ENCODE peak calls at places on chromosomes 16 and 17, in eight cellular contexts. One of them, this sample, is unnamed.

GRCh38 chr17:74954665-74955421 is 17.7 kb downstream of the HID1 start:
- DNase-seq in cardiac fibroblast: no peak
- DNase-seq in lung microvascular endothelial cell: no peak
- DNase-seq in posterior cingulate gyrus: no peak
- DNase-seq in RCC 7860: no peak
- DNase-seq in ACHN: no peak
- DNase-seq in central memory CD8-positive, alpha-beta T cell: no peak
- DNase-seq in NCI-H526 treated with DMSO at 0.1 percent for 48 hours: no peak
- DNase-seq in this sample: no peak

GRCh38 chr17:44363613-44364159 is at the start of gene FAM171A2:
- DNase-seq in cardiac fibroblast: peak
- DNase-seq in lung microvascular endothelial cell: peak
- DNase-seq in posterior cingulate gyrus: peak
- DNase-seq in RCC 7860: peak
- DNase-seq in ACHN: peak
- DNase-seq in central memory CD8-positive, alpha-beta T cell: peak
- DNase-seq in NCI-H526 treated with DMSO at 0.1 percent for 48 hours: peak
- DNase-seq in this sample: peak

GRCh38 chr17:417691-418420 is 65.2 kb upstream of the RPH3AL start:
- DNase-seq in cardiac fibroblast: no peak
- DNase-seq in lung microvascular endothelial cell: no peak
- DNase-seq in posterior cingulate gyrus: no peak
- DNase-seq in RCC 7860: no peak
- DNase-seq in ACHN: no peak
- DNase-seq in central memory CD8-positive, alpha-beta T cell: no peak
- DNase-seq in NCI-H526 treated with DMSO at 0.1 percent for 48 hours: no peak
- DNase-seq in this sample: no peak

GRCh38 chr16:680967-681745 is 946 bp downstream of the STUB1 start:
- DNase-seq in cardiac fibroblast: peak
- DNase-seq in lung microvascular endothelial cell: peak
- DNase-seq in posterior cingulate gyrus: no peak
- DNase-seq in RCC 7860: peak
- DNase-seq in ACHN: peak
- DNase-seq in central memory CD8-positive, alpha-beta T cell: no peak
- DNase-seq in NCI-H526 treated with DMSO at 0.1 percent for 48 hours: no peak
- DNase-seq in this sample: peak

GRCh38 chr17:4739122-4740024 is at the start of the genes CXCL16 and ZMYND15:
- DNase-seq in cardiac fibroblast: peak
- DNase-seq in lung microvascular endothelial cell: peak
- DNase-seq in posterior cingulate gyrus: peak
- DNase-seq in RCC 7860: no peak
- DNase-seq in ACHN: peak
- DNase-seq in central memory CD8-positive, alpha-beta T cell: peak
- DNase-seq in NCI-H526 treated with DMSO at 0.1 percent for 48 hours: no peak
- DNase-seq in this sample: no peak

GRCh38 chr16:70693231-70693671 is 7.4 kb upstream of the MTSS2 start:
- DNase-seq in cardiac fibroblast: no peak
- DNase-seq in lung microvascular endothelial cell: no peak
- DNase-seq in posterior cingulate gyrus: no peak
- DNase-seq in RCC 7860: no peak
- DNase-seq in ACHN: no peak
- DNase-seq in central memory CD8-positive, alpha-beta T cell: no peak
- DNase-seq in NCI-H526 treated with DMSO at 0.1 percent for 48 hours: no peak
- DNase-seq in this sample: no peak

GRCh38 chr16:69837380-69837779 is 75.2 kb downstream of the WWP2 start:
- DNase-seq in cardiac fibroblast: no peak
- DNase-seq in lung microvascular endothelial cell: no peak
- DNase-seq in posterior cingulate gyrus: no peak
- DNase-seq in RCC 7860: no peak
- DNase-seq in ACHN: no peak
- DNase-seq in central memory CD8-positive, alpha-beta T cell: no peak
- DNase-seq in NCI-H526 treated with DMSO at 0.1 percent for 48 hours: no peak
- DNase-seq in this sample: no peak

GRCh38 chr17:9224485-9224884 is 203.2 kb downstream of the NTN1 start:
- DNase-seq in cardiac fibroblast: no peak
- DNase-seq in lung microvascular endothelial cell: no peak
- DNase-seq in posterior cingulate gyrus: no peak
- DNase-seq in RCC 7860: no peak
- DNase-seq in ACHN: no peak
- DNase-seq in central memory CD8-positive, alpha-beta T cell: no peak
- DNase-seq in NCI-H526 treated with DMSO at 0.1 percent for 48 hours: no peak
- DNase-seq in this sample: no peak

GRCh38 chr17:72287586-72287985 is 166.8 kb downstream of the SOX9 start:
- DNase-seq in cardiac fibroblast: no peak
- DNase-seq in lung microvascular endothelial cell: no peak
- DNase-seq in posterior cingulate gyrus: no peak
- DNase-seq in RCC 7860: no peak
- DNase-seq in ACHN: no peak
- DNase-seq in central memory CD8-positive, alpha-beta T cell: no peak
- DNase-seq in NCI-H526 treated with DMSO at 0.1 percent for 48 hours: no peak
- DNase-seq in this sample: no peak

GRCh38 chr17:33596904-33597303 is 303.8 kb upstream of the ASIC2 start:
- DNase-seq in cardiac fibroblast: no peak
- DNase-seq in lung microvascular endothelial cell: no peak
- DNase-seq in posterior cingulate gyrus: peak
- DNase-seq in RCC 7860: no peak
- DNase-seq in ACHN: no peak
- DNase-seq in central memory CD8-positive, alpha-beta T cell: no peak
- DNase-seq in NCI-H526 treated with DMSO at 0.1 percent for 48 hours: no peak
- DNase-seq in this sample: no peak